ENCODE peak calls at places on chromosome 19, in nine cellular contexts. Z is omental fat pad; C is activated naive CD4-positive, alpha-beta T cell treated with Interleukin-2 at 50 U/mL for 16 hours; Y is foreskin fibroblast; B is stimulated activated CD8-positive, alpha-beta memory T cell treated with anti-CD3 and anti-CD28 coated beads, Interleukin-4, amount 100 ng/mL, for 4 hours; X is SK-N-SH; K is H54; I is NCI-H446; A is PC-3. O is an unnamed sample.

GRCh38 chr19:24054044-24054935 is 32.7 kb upstream of the ZNF254 start:
- DNase-seq in Z (no peak), C (no peak), Y (peak; percentile 83), B (no peak), X (no peak), K (peak; percentile 21), I (no peak), A (peak; percentile 98), O (peak; percentile 82)

GRCh38 chr19:36488816-36489138 is 584 bp downstream of the ZNF566 start:
- DNase-seq in Z (no peak), C (peak; percentile 53), Y (peak; percentile 6), B (peak; percentile 9), X (peak; percentile 59), K (peak; percentile 35), I (peak; percentile 25), A (peak; percentile 12), O (no peak)

GRCh38 chr19:1445185-1445931 is 4.6 kb upstream of the APC2 start:
- DNase-seq in Z (peak; percentile 54), C (peak; percentile 81), Y (no peak), B (peak; percentile 58), X (peak; percentile 94), K (peak; percentile 95), I (peak; percentile 83), A (peak; percentile 74), O (peak; percentile 71)

GRCh38 chr19:47003611-47003935 is 16.1 kb upstream of the NPAS1 start:
- DNase-seq in Z (no peak), C (no peak), Y (no peak), B (no peak), X (peak; percentile 83), K (no peak), I (no peak), A (no peak), O (no peak)

GRCh38 chr19:10927691-10928562 is 512 bp downstream of the YIPF2 start:
- DNase-seq in Z (no peak), C (no peak), Y (no peak), B (no peak), X (no peak), K (no peak), I (no peak), A (no peak), O (no peak)

GRCh38 chr19:33772102-33772857 is 24.4 kb upstream of the KCTD15 start:
- DNase-seq in Z (no peak), C (no peak), Y (no peak), B (no peak), X (no peak), K (no peak), I (no peak), A (no peak), O (no peak)

GRCh38 chr19:1929051-1929742 is 11.8 kb upstream of the CSNK1G2 start:
- DNase-seq in Z (peak; percentile 65), C (peak; percentile 79), Y (peak; percentile 47), B (peak; percentile 63), X (peak; percentile 93), K (peak; percentile 93), I (peak; percentile 88), A (peak; percentile 76), O (peak; percentile 80)

GRCh38 chr19:46766569-46767317 is 20.5 kb upstream of the STRN4 start:
- DNase-seq in Z (no peak), C (peak; percentile 70), Y (no peak), B (no peak), X (peak; percentile 74), K (no peak), I (peak; percentile 42), A (peak; percentile 50), O (no peak)

GRCh38 chr19:55459551-55459949 is 1.9 kb downstream of the ISOC2 start:
- DNase-seq in Z (no peak), C (no peak), Y (no peak), B (no peak), X (no peak), K (no peak), I (no peak), A (no peak), O (no peak)

GRCh38 chr19:18675779-18676178 is 7.7 kb upstream of the CRTC1 start:
- DNase-seq in Z (no peak), C (no peak), Y (no peak), B (no peak), X (no peak), K (no peak), I (no peak), A (peak; percentile 13), O (no peak)

GRCh38 chr19:1046117-1046626 is 6.3 kb downstream of the ABCA7 start:
- DNase-seq in Z (no peak), C (no peak), Y (no peak), B (no peak), X (no peak), K (no peak), I (no peak), A (no peak), O (no peak)

GRCh38 chr19:41700381-41701195 is 7.8 kb upstream of the CEACAM5 start:
- DNase-seq in Z (no peak), C (no peak), Y (no peak), B (no peak), X (no peak), K (no peak), I (no peak), A (no peak), O (no peak)

GRCh38 chr19:12984683-12985048 is 10.6 kb upstream of the NFIX start:
- DNase-seq in Z (no peak), C (no peak), Y (no peak), B (no peak), X (no peak), K (no peak), I (no peak), A (no peak), O (no peak)

GRCh38 chr19:39500543-39500942 is 1.8 kb downstream of the DLL3 start:
- DNase-seq in Z (no peak), C (no peak), Y (no peak), B (no peak), X (no peak), K (no peak), I (no peak), A (no peak), O (no peak)